ENCODE peak calls at places on chromosomes 12 and 14, in four cellular contexts. F is GM12878; G is CD8-positive, alpha-beta memory T cell; W is upper lobe of left lung. I is an unnamed sample. For H3K36me3 and H3K4me1, the result is how much of the 10 kb centered on the place peaks cover.

GRCh38 chr12:65474831-65475230 is 196.3 kb downstream of the MSRB3 start:
- DNase-seq in F (no peak), G (no peak), W (no peak), I (no peak)

GRCh38 chr12:56634837-56635538 is 4.9 kb upstream of the BAZ2A start:
- DNase-seq in F (no peak), G (peak), W (peak), I (peak)

GRCh38 chr14:105087308-105087962 is 22.2 kb upstream of the GPR132 start:
- DNase-seq in F (no peak), G (no peak), W (peak), I (peak)

GRCh38 chr12:90908465-90908864 is 46.5 kb downstream of the CCER1 start:
- DNase-seq in F (no peak), G (no peak), W (no peak), I (no peak)

GRCh38 chr14:104687601-104688504 is 1.6 kb upstream of the INF2 start:
- DNase-seq in F (no peak), G (no peak), W (peak), I (peak)

GRCh38 chr12:92369061-92369460 is 223.4 kb upstream of the BTG1 start:
- DNase-seq in F (no peak), G (no peak), W (no peak), I (no peak)

GRCh38 chr12:132275110-132275531 is 54.3 kb downstream of the GALNT9 start:
- DNase-seq in F (no peak), G (no peak), W (no peak), I (no peak)

GRCh38 chr12:51351913-51352532 is 5.5 kb upstream of the CELA1 start:
- DNase-seq in F (no peak), G (peak), W (no peak), I (no peak)

GRCh38 chr12:31018106-31018890 is 55.4 kb upstream of the DDX11 start:
- DNase-seq in F (no peak), G (no peak), W (no peak), I (no peak)

GRCh38 chr12:66717049-66717448 is 38.2 kb upstream of the GRIP1 start:
- DNase-seq in F (no peak), G (no peak), W (no peak), I (no peak)

GRCh38 chr14:101527987-101528386 is 33.3 kb upstream of the DIO3 start:
- DNase-seq in F (no peak), G (no peak), W (peak), I (no peak)

GRCh38 chr14:72618424-72618823 is 275.5 kb downstream of the DPF3 start:
- DNase-seq in F (no peak), G (no peak), W (no peak), I (no peak)

GRCh38 chr14:94081386-94081820 is 293 bp downstream of the IFI27L1 start:
- DNase-seq in F (no peak), G (no peak), W (no peak), I (no peak)

GRCh38 chr12:120214626-120215356 is 13.9 kb upstream of the RPLP0 start:
- DNase-seq in F (no peak), G (no peak), W (peak), I (no peak)

GRCh38 chr12:47194501-47194900 is 114.7 kb upstream of the AMIGO2 start:
- DNase-seq in F (no peak), G (no peak), W (no peak), I (no peak)

GRCh38 chr12:54398995-54399793 is 14.7 kb upstream of the ZNF385A start:
- DNase-seq in F (no peak), G (peak), W (no peak), I (peak)

GRCh38 chr12:32548691-32549412 is 130.2 kb upstream of the DNM1L start:
- DNase-seq in F (no peak), G (no peak), W (no peak), I (peak)

GRCh38 chr12:70598467-70599194 is 38.6 kb downstream of the PTPRB start:
- DNase-seq in F (no peak), G (no peak), W (no peak), I (no peak)

GRCh38 chr12:5808956-5809355 is 136.1 kb downstream of the ANO2 start:
- DNase-seq in F (no peak), G (no peak), W (peak), I (no peak)

GRCh38 chr12:13534645-13535398 is 338.3 kb downstream of the EMP1 start:
- DNase-seq in F (no peak), G (no peak), W (no peak), I (no peak)

GRCh38 chr12:107539196-107539939 is 146.2 kb upstream of the PWP1 start:
- DNase-seq in F (no peak), G (no peak), W (no peak), I (no peak)

GRCh38 chr14:93879362-93879983 is 47.7 kb upstream of the FAM181A start:
- DNase-seq in F (no peak), G (no peak), W (no peak), I (no peak)

GRCh38 chr12:94150483-94151225 is 2.3 kb downstream of the PLXNC1 start:
- DNase-seq in F (no peak), G (peak), W (peak), I (no peak)

GRCh38 chr14:89276424-89276975 is 140.5 kb downstream of the FOXN3 start:
- DNase-seq in F (peak), G (no peak), W (no peak), I (no peak)

GRCh38 chr14:100279133-100279532 is 27.1 kb downstream of the SLC25A29 start:
- DNase-seq in F (no peak), G (no peak), W (no peak), I (no peak)

GRCh38 chr12:47075192-47076084 is 4.0 kb upstream of the PCED1B start:
- DNase-seq in F (no peak), G (no peak), W (no peak), I (no peak)

GRCh38 chr12:68619541-68619940 is 8.8 kb downstream of the RAP1B start:
- DNase-seq in F (no peak), G (no peak), W (no peak), I (no peak)

GRCh38 chr12:99959549-99960170 is 25.1 kb downstream of the ANKS1B start:
- DNase-seq in F (no peak), G (no peak), W (no peak), I (no peak)

GRCh38 chr14:105415481-105416428 is 3.9 kb upstream of the MTA1 start:
- DNase-seq in F (no peak), G (no peak), W (peak), I (no peak)

GRCh38 chr12:51536159-51536558 is 54.9 kb upstream of the SCN8A start:
- DNase-seq in F (no peak), G (no peak), W (no peak), I (no peak)

GRCh38 chr14:71411766-71412165 is 504.5 kb downstream of the PCNX1 start:
- DNase-seq in F (no peak), G (no peak), W (no peak), I (no peak)
- H3K36me3 ChIP-seq in F (under half), G (under half), W (under half), I (under half)

GRCh38 chr14:35289623-35290022 is 2.6 kb upstream of the PSMA6 start:
- DNase-seq in F (no peak), G (no peak), W (no peak), I (no peak)

GRCh38 chr14:35296505-35296904 is 4.3 kb downstream of the PSMA6 start:
- DNase-seq in F (no peak), G (no peak), W (no peak), I (no peak)

GRCh38 chr14:35295845-35296161 is 3.6 kb downstream of the PSMA6 start:
- DNase-seq in F (no peak), G (no peak), W (no peak), I (no peak)

GRCh38 chr14:35292770-35293561 is 784 bp downstream of the PSMA6 start:
- DNase-seq in F (no peak), G (no peak), W (no peak), I (no peak)

DNA sequence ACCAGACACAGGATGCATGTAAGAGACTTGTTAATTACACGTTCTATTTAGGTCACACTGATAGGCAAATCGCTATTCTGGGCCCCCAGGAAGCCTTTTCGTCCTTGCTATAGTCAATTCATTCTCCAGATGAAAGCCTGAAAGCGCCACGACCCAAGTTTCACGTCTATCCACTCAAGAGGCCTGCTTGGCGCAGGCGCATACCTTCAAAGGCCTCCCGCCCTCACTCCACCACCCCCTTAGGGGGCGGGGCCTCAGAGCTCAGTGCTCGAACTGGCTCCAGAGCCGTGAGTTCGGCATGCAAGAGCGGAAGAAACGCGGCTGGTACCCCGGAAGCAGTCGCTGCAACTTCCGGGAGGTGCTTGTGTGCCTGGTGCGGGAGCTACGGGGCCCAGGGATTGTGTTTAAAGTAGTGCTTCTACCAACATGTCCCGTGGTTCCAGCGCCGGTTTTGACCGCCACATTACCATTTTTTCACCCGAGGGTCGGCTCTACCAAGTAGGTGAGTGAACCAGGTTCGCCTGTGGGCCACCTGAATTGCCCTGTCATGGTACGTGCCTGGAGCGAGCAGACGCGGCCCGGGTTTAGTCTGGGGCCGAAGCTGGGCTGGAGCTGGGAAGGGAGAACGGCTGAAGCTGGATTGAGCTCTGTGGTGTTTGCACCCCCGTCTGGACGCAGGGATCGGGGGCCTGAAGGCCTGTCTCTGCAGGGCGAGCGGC is at the start of gene PSMA6:
- DNase-seq in F (peak), G (peak), W (peak), I (peak)
- H3K4me1 ChIP-seq in F (under half), G (under half), W (under half), I (under half)

GRCh38 chr14:56125772-56126411 is 7.7 kb downstream of the PELI2 start:
- DNase-seq in F (no peak), G (no peak), W (no peak), I (no peak)
- H3K4me3 ChIP-seq in F (no peak), G (no peak), W (no peak), I (no peak)

DNA sequence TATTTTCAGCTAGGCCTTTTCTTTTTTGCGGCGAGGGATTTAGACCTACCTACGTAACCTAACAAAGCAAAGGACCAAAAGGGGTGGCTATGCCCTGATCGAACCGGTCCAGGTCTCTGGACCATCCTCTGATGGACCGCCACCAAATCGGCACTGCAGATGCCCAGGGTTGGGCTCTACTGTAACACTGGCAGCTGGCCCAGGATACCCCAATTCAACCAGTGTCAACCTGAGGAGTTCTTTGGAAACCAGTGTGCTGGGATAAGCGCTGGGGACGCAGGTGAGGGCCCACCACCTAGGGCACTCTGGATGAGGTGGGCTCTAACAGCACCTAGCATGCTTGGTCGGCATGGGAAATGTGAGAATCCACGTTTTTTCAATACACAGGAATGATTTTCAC is 32.2 kb downstream of the FBXO21 start:
- DNase-seq in F (no peak), G (no peak), W (no peak), I (no peak)
- H3K36me3 ChIP-seq in F (under half), G (half or more), W (half or more), I (under half)

I was measured in breast epithelium.